ENCODE peak calls at places on chromosomes 6 and 20, in nine cellular contexts. One of them, this sample, is unnamed.

GRCh38 chr6:105226598-105227291 is 46.9 kb upstream of the POPDC3 start:
- DNase-seq in upper lobe of left lung: no peak
- DNase-seq in breast epithelium: no peak
- DNase-seq in testis: no peak
- DNase-seq in right lobe of liver: no peak
- DNase-seq in heart left ventricle: no peak
- DNase-seq in prostate gland: no peak
- DNase-seq in spleen: no peak
- DNase-seq in A549: no peak
- DNase-seq in this sample: no peak

GRCh38 chr6:29907637-29908340 is 34.5 kb upstream of the HLA-A start:
- DNase-seq in upper lobe of left lung: no peak
- DNase-seq in breast epithelium: no peak
- DNase-seq in testis: no peak
- DNase-seq in right lobe of liver: no peak
- DNase-seq in heart left ventricle: no peak
- DNase-seq in prostate gland: no peak
- DNase-seq in spleen: no peak
- DNase-seq in A549: no peak
- DNase-seq in this sample: no peak

GRCh38 chr6:56593801-56594318 is 48.8 kb downstream of the DST start:
- DNase-seq in upper lobe of left lung: no peak
- DNase-seq in breast epithelium: no peak
- DNase-seq in testis: no peak
- DNase-seq in right lobe of liver: no peak
- DNase-seq in heart left ventricle: no peak
- DNase-seq in prostate gland: no peak
- DNase-seq in spleen: no peak
- DNase-seq in A549: no peak
- DNase-seq in this sample: no peak

GRCh38 chr6:26211963-26212362 is 124.7 kb downstream of the HFE start:
- DNase-seq in upper lobe of left lung: no peak
- DNase-seq in breast epithelium: no peak
- DNase-seq in testis: no peak
- DNase-seq in right lobe of liver: no peak
- DNase-seq in heart left ventricle: no peak
- DNase-seq in prostate gland: no peak
- DNase-seq in spleen: no peak
- DNase-seq in A549: no peak
- DNase-seq in this sample: no peak

GRCh38 chr20:47681977-47682812 is 103.1 kb downstream of the SULF2 start:
- DNase-seq in upper lobe of left lung: peak
- DNase-seq in breast epithelium: no peak
- DNase-seq in testis: peak
- DNase-seq in right lobe of liver: peak
- DNase-seq in heart left ventricle: peak
- DNase-seq in prostate gland: no peak
- DNase-seq in spleen: peak
- DNase-seq in A549: peak
- DNase-seq in this sample: no peak

GRCh38 chr20:20604907-20605306 is 107.5 kb downstream of the RALGAPA2 start:
- DNase-seq in upper lobe of left lung: no peak
- DNase-seq in breast epithelium: no peak
- DNase-seq in testis: no peak
- DNase-seq in right lobe of liver: no peak
- DNase-seq in heart left ventricle: no peak
- DNase-seq in prostate gland: no peak
- DNase-seq in spleen: no peak
- DNase-seq in A549: no peak
- DNase-seq in this sample: no peak

GRCh38 chr6:125868996-125869395 is 78.2 kb downstream of the NCOA7 start:
- DNase-seq in upper lobe of left lung: no peak
- DNase-seq in breast epithelium: no peak
- DNase-seq in testis: no peak
- DNase-seq in right lobe of liver: no peak
- DNase-seq in heart left ventricle: peak
- DNase-seq in prostate gland: no peak
- DNase-seq in spleen: no peak
- DNase-seq in A549: no peak
- DNase-seq in this sample: no peak

GRCh38 chr6:155310596-155310995 is 3.7 kb downstream of the TFB1M start:
- DNase-seq in upper lobe of left lung: no peak
- DNase-seq in breast epithelium: no peak
- DNase-seq in testis: no peak
- DNase-seq in right lobe of liver: no peak
- DNase-seq in heart left ventricle: no peak
- DNase-seq in prostate gland: no peak
- DNase-seq in spleen: no peak
- DNase-seq in A549: no peak
- DNase-seq in this sample: no peak

GRCh38 chr6:134422426-134423231 is 104.7 kb upstream of the SGK1 start:
- DNase-seq in upper lobe of left lung: no peak
- DNase-seq in breast epithelium: no peak
- DNase-seq in testis: no peak
- DNase-seq in right lobe of liver: no peak
- DNase-seq in heart left ventricle: no peak
- DNase-seq in prostate gland: no peak
- DNase-seq in spleen: no peak
- DNase-seq in A549: peak
- DNase-seq in this sample: no peak

GRCh38 chr6:73088138-73088813 is 137.0 kb downstream of the KHDC1L start:
- DNase-seq in upper lobe of left lung: no peak
- DNase-seq in breast epithelium: no peak
- DNase-seq in testis: no peak
- DNase-seq in right lobe of liver: no peak
- DNase-seq in heart left ventricle: no peak
- DNase-seq in prostate gland: no peak
- DNase-seq in spleen: no peak
- DNase-seq in A549: no peak
- DNase-seq in this sample: no peak

GRCh38 chr20:58524814-58525213 is 9.6 kb upstream of the APCDD1L start:
- DNase-seq in upper lobe of left lung: no peak
- DNase-seq in breast epithelium: no peak
- DNase-seq in testis: no peak
- DNase-seq in right lobe of liver: no peak
- DNase-seq in heart left ventricle: no peak
- DNase-seq in prostate gland: no peak
- DNase-seq in spleen: no peak
- DNase-seq in A549: peak
- DNase-seq in this sample: no peak

GRCh38 chr6:75402296-75402695 is 91.3 kb downstream of the FILIP1 start:
- DNase-seq in upper lobe of left lung: peak
- DNase-seq in breast epithelium: no peak
- DNase-seq in testis: no peak
- DNase-seq in right lobe of liver: no peak
- DNase-seq in heart left ventricle: peak
- DNase-seq in prostate gland: no peak
- DNase-seq in spleen: no peak
- DNase-seq in A549: no peak
- DNase-seq in this sample: no peak

GRCh38 chr6:5580736-5581568 is 319.6 kb downstream of the FARS2 start:
- DNase-seq in upper lobe of left lung: no peak
- DNase-seq in breast epithelium: no peak
- DNase-seq in testis: no peak
- DNase-seq in right lobe of liver: no peak
- DNase-seq in heart left ventricle: no peak
- DNase-seq in prostate gland: no peak
- DNase-seq in spleen: no peak
- DNase-seq in A549: no peak
- DNase-seq in this sample: no peak

DNA sequence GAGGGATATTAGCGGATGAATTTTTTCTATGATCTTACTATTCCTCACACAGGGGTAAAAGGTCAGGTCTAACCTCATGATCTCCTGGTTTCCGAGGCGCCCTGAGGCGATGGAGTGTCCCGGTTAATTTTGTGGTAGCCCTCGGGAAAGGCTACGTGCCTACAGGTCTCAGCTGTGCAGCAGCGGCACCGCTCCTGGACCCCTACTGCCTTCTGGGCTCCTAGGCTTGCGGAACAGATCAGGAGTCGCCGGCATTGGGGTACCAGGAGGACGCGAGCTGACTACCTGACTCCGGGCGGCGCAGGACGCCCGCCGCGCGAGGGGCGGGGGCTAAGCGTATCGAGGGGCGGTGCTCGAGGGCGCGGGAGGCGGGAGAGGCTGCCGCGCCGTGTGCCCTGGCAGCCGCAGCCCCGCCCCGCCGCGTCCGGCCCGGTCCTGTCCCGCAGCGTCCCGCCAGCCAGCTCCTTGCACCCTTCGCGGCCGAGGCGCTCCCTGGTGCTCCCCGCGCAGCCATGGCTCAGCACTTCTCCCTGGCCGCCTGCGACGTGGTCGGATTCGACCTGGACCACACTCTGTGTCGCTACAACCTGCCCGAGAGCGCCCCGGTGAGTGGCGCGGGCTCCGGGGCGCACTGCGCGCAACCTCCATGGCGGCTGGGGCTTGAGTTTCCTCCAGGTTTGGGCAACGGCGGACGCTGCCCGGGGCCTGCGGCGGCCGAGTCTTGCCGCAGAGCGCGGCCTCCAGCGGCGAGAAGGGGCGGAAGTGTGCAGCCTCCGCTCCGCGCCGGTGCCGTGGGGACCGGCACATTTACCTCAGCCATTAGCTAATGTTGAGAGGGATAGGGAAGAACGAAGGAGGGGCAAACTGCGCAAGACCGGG is at the start of gene NT5DC1:
- DNase-seq in upper lobe of left lung: peak
- DNase-seq in breast epithelium: peak
- DNase-seq in testis: peak
- DNase-seq in right lobe of liver: peak
- DNase-seq in heart left ventricle: peak
- DNase-seq in prostate gland: peak
- DNase-seq in spleen: peak
- DNase-seq in A549: peak
- DNase-seq in this sample: peak
- TF ChIP-seq CTCF in upper lobe of left lung: peak
- TF ChIP-seq CTCF in breast epithelium: peak
- TF ChIP-seq CTCF in testis: no peak
- TF ChIP-seq CTCF in right lobe of liver: peak
- TF ChIP-seq CTCF in heart left ventricle: peak
- TF ChIP-seq CTCF in prostate gland: peak
- TF ChIP-seq CTCF in spleen: peak
- TF ChIP-seq CTCF in A549: no peak
- TF ChIP-seq CTCF in this sample: peak

GRCh38 chr6:4359108-4359710 is 223.8 kb upstream of the ECI2 start:
- DNase-seq in upper lobe of left lung: no peak
- DNase-seq in breast epithelium: no peak
- DNase-seq in testis: no peak
- DNase-seq in right lobe of liver: no peak
- DNase-seq in heart left ventricle: no peak
- DNase-seq in prostate gland: no peak
- DNase-seq in spleen: no peak
- DNase-seq in A549: peak
- DNase-seq in this sample: peak
- TF ChIP-seq POLR2A in upper lobe of left lung: no peak
- TF ChIP-seq POLR2A in breast epithelium: no peak
- TF ChIP-seq POLR2A in testis: no peak
- TF ChIP-seq POLR2A in right lobe of liver: no peak
- TF ChIP-seq POLR2A in heart left ventricle: no peak
- TF ChIP-seq POLR2A in prostate gland: no peak
- TF ChIP-seq POLR2A in spleen: no peak
- TF ChIP-seq POLR2A in A549: no peak
- TF ChIP-seq POLR2A in this sample: no peak

GRCh38 chr6:43491750-43492661 is 14.6 kb downstream of the TJAP1 start:
- DNase-seq in upper lobe of left lung: peak
- DNase-seq in breast epithelium: peak
- DNase-seq in testis: peak
- DNase-seq in right lobe of liver: no peak
- DNase-seq in heart left ventricle: peak
- DNase-seq in prostate gland: peak
- DNase-seq in spleen: no peak
- DNase-seq in A549: no peak
- DNase-seq in this sample: peak

GRCh38 chr6:43494321-43494720 is 15.8 kb downstream of the LRRC73 start:
- DNase-seq in upper lobe of left lung: no peak
- DNase-seq in breast epithelium: no peak
- DNase-seq in testis: no peak
- DNase-seq in right lobe of liver: no peak
- DNase-seq in heart left ventricle: no peak
- DNase-seq in prostate gland: no peak
- DNase-seq in spleen: no peak
- DNase-seq in A549: no peak
- DNase-seq in this sample: no peak

GRCh38 chr6:43493833-43494232 is 16.3 kb downstream of the LRRC73 start:
- DNase-seq in upper lobe of left lung: no peak
- DNase-seq in breast epithelium: no peak
- DNase-seq in testis: no peak
- DNase-seq in right lobe of liver: peak
- DNase-seq in heart left ventricle: no peak
- DNase-seq in prostate gland: no peak
- DNase-seq in spleen: no peak
- DNase-seq in A549: no peak
- DNase-seq in this sample: no peak

GRCh38 chr6:43492673-43493072 is 15.3 kb downstream of the TJAP1 start:
- DNase-seq in upper lobe of left lung: no peak
- DNase-seq in breast epithelium: no peak
- DNase-seq in testis: no peak
- DNase-seq in right lobe of liver: no peak
- DNase-seq in heart left ventricle: no peak
- DNase-seq in prostate gland: no peak
- DNase-seq in spleen: no peak
- DNase-seq in A549: no peak
- DNase-seq in this sample: no peak

DNA sequence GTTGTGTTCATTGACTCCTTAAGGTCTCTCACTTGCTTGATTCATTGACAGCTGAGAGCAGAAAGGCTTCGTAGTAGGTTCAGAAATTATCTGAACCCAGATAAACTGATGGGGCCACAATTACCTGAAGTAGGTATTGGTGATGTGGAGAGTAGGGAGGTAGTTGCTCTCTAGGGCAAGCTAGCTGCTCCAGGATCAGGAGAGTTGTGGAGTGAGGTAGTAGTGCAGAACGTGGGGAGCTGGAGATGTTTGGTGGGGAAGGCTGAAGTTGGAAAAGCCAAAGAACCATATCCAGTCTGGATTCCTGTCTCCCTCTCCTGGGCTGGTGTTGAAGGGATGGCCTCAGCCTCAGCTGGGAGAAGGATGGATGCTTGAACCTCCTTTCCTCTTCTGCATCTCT is 15.9 kb downstream of the TJAP1 start:
- DNase-seq in upper lobe of left lung: no peak
- DNase-seq in breast epithelium: no peak
- DNase-seq in testis: no peak
- DNase-seq in right lobe of liver: no peak
- DNase-seq in heart left ventricle: no peak
- DNase-seq in prostate gland: no peak
- DNase-seq in spleen: no peak
- DNase-seq in A549: no peak
- DNase-seq in this sample: no peak
- TF ChIP-seq CTCF in upper lobe of left lung: no peak
- TF ChIP-seq CTCF in breast epithelium: no peak
- TF ChIP-seq CTCF in testis: no peak
- TF ChIP-seq CTCF in right lobe of liver: no peak
- TF ChIP-seq CTCF in heart left ventricle: no peak
- TF ChIP-seq CTCF in prostate gland: no peak
- TF ChIP-seq CTCF in spleen: no peak
- TF ChIP-seq CTCF in A549: no peak
- TF ChIP-seq CTCF in this sample: no peak

GRCh38 chr6:94394822-94395221 is 975.5 kb upstream of the EPHA7 start:
- DNase-seq in upper lobe of left lung: no peak
- DNase-seq in breast epithelium: no peak
- DNase-seq in testis: no peak
- DNase-seq in right lobe of liver: no peak
- DNase-seq in heart left ventricle: no peak
- DNase-seq in prostate gland: no peak
- DNase-seq in spleen: no peak
- DNase-seq in A549: no peak
- DNase-seq in this sample: no peak

GRCh38 chr6:94389218-94389617 is 969.9 kb upstream of the EPHA7 start:
- DNase-seq in upper lobe of left lung: no peak
- DNase-seq in breast epithelium: no peak
- DNase-seq in testis: no peak
- DNase-seq in right lobe of liver: no peak
- DNase-seq in heart left ventricle: no peak
- DNase-seq in prostate gland: no peak
- DNase-seq in spleen: no peak
- DNase-seq in A549: no peak
- DNase-seq in this sample: no peak
- TF ChIP-seq POLR2A in upper lobe of left lung: no peak
- TF ChIP-seq POLR2A in breast epithelium: no peak
- TF ChIP-seq POLR2A in testis: no peak
- TF ChIP-seq POLR2A in right lobe of liver: no peak
- TF ChIP-seq POLR2A in heart left ventricle: no peak
- TF ChIP-seq POLR2A in prostate gland: no peak
- TF ChIP-seq POLR2A in spleen: no peak
- TF ChIP-seq POLR2A in A549: no peak
- TF ChIP-seq POLR2A in this sample: no peak